ENCODE peak calls at places on chromosomes 6 and 20, in six cellular contexts. C is sciatic nerve; J is NCI-H1436; S is Right ventricle myocardium superior; R is stimulated activated CD8-positive, alpha-beta memory T cell treated with anti-CD3 and anti-CD28 coated beads, Interleukin-15, amount 100 ng/mL, for 1 hour; E is progenitor cell of endocrine pancreas. H is an unnamed sample.

GRCh38 chr6:167279766-167280440 is 11.2 kb upstream of the UNC93A start:
- DNase-seq in J (no peak), E (no peak), S (no peak), R (no peak), C (no peak), H (no peak)

GRCh38 chr6:158448856-158449255 is 111.0 kb upstream of the TMEM181 start:
- DNase-seq in R (no peak), C (no peak), E (no peak), J (no peak), S (no peak), H (no peak)

GRCh38 chr6:148550569-148550968 is 196.3 kb upstream of the UST start:
- DNase-seq in C (no peak), R (no peak), S (no peak), J (no peak), E (no peak), H (no peak)

GRCh38 chr6:35213161-35213823 is 464 bp upstream of the SCUBE3 start:
- DNase-seq in J (no peak), R (no peak), E (peak), C (no peak), S (no peak), H (no peak)

GRCh38 chr20:49276895-49277785 is 717 bp downstream of the ZNFX1 start:
- DNase-seq in J (no peak), S (peak), C (peak), E (peak), R (no peak), H (peak)

GRCh38 chr6:143241110-143241509 is 180.4 kb downstream of the AIG1 start:
- DNase-seq in J (no peak), E (no peak), C (no peak), R (no peak), S (no peak), H (no peak)

GRCh38 chr6:35073766-35074471 is 67.2 kb downstream of the TCP11 start:
- DNase-seq in J (no peak), C (no peak), R (no peak), E (no peak), S (peak), H (no peak)

GRCh38 chr20:35953411-35954199 is 697 bp downstream of the SCAND1 start:
- DNase-seq in C (peak), R (peak), S (peak), J (no peak), E (peak), H (peak)

GRCh38 chr20:22452442-22453011 is 131.8 kb downstream of the FOXA2 start:
- DNase-seq in E (no peak), S (no peak), R (no peak), J (no peak), C (no peak), H (no peak)

GRCh38 chr6:29230666-29231065 is 60.0 kb downstream of the OR2J2 start:
- DNase-seq in J (no peak), C (no peak), R (no peak), E (no peak), S (no peak), H (no peak)

GRCh38 chr6:32689531-32690505 is 23.4 kb upstream of the HLA-DQB1 start:
- DNase-seq in C (no peak), S (no peak), J (no peak), E (no peak), R (no peak), H (no peak)

GRCh38 chr20:8633366-8633765 is 435.5 kb upstream of the PLCB4 start:
- DNase-seq in R (no peak), C (no peak), E (no peak), J (no peak), S (no peak), H (no peak)

GRCh38 chr6:34237722-34238506 is 1.2 kb downstream of the HMGA1 start:
- DNase-seq in J (peak), R (no peak), C (peak), E (peak), S (peak), H (peak)

GRCh38 chr6:44100088-44100550 is 27.1 kb downstream of the MRPL14 start:
- DNase-seq in R (no peak), S (no peak), J (no peak), E (no peak), C (no peak), H (no peak)

GRCh38 chr6:170529839-170530520 is 23.1 kb downstream of the PSMB1 start:
- DNase-seq in E (peak), R (peak), C (peak), J (peak), S (peak), H (peak)

GRCh38 chr6:20306491-20306890 is 94.2 kb upstream of the MBOAT1 start:
- DNase-seq in J (no peak), C (no peak), S (no peak), R (no peak), E (no peak), H (no peak)

GRCh38 chr6:106318851-106319250 is 6.7 kb downstream of the ATG5 start:
- DNase-seq in J (no peak), E (no peak), C (no peak), R (no peak), S (no peak), H (no peak)

GRCh38 chr6:36266913-36267644 is 2.8 kb upstream of the PNPLA1 start:
- DNase-seq in C (no peak), S (no peak), R (no peak), E (no peak), J (no peak), H (no peak)

GRCh38 chr6:1622851-1623768 is 13.4 kb downstream of the FOXC1 start:
- DNase-seq in J (no peak), R (no peak), C (no peak), S (no peak), E (no peak), H (no peak)

GRCh38 chr6:67252663-67253062 is 1382.4 kb upstream of the ADGRB3 start:
- DNase-seq in S (no peak), C (no peak), E (no peak), R (no peak), J (no peak), H (no peak)

GRCh38 chr6:6469074-6469473 is 119.4 kb upstream of the LY86 start:
- DNase-seq in R (no peak), E (no peak), J (no peak), S (no peak), C (no peak), H (no peak)

H was measured in transverse colon.